ENCODE peak calls at places on chromosomes 12 and 14, in eight cellular contexts. X is IMR-90, U is MM.1S, S is H1, V is mesenchymal stem cell, L is fibroblast of lung, E is colonic mucosa, I is endothelial cell of umbilical vein. H is an unnamed sample. For H3K9me3 and H3K27me3, the result is how much of the 10 kb centered on the place peaks cover.

GRCh38 chr12:51183816-51184215 is 10.9 kb upstream of the TFCP2 start:
- DNase-seq in S (no peak), V (peak), E (peak), L (peak), U (no peak), I (no peak), X (peak), H (peak)

GRCh38 chr14:67335781-67336180 is 23.8 kb downstream of the ATP6V1D start:
- DNase-seq in U (no peak), S (no peak), I (peak), V (peak), X (peak), L (no peak), E (no peak), H (peak)

GRCh38 chr12:51020448-51021182 is 5.6 kb downstream of the SLC11A2 start:
- DNase-seq in I (no peak), V (no peak), S (no peak), X (no peak), U (no peak), E (no peak), L (no peak), H (no peak)

GRCh38 chr12:52865090-52865944 is 16.5 kb upstream of the KRT78 start:
- DNase-seq in S (no peak), E (peak), V (peak), X (peak), L (peak), U (no peak), I (peak), H (peak)

GRCh38 chr14:47863441-47863840 is 188.0 kb upstream of the MDGA2 start:
- DNase-seq in U (no peak), L (no peak), X (no peak), I (no peak), S (no peak), V (no peak), E (no peak), H (no peak)

GRCh38 chr14:35140718-35141581 is 18.6 kb downstream of the PRORP start:
- DNase-seq in E (no peak), S (no peak), L (peak), V (peak), U (peak), X (peak), I (peak), H (peak)

GRCh38 chr12:121223283-121223946 is 13.5 kb downstream of the P2RX4 start:
- DNase-seq in E (peak), X (no peak), S (no peak), V (no peak), I (no peak), U (no peak), L (no peak), H (no peak)

GRCh38 chr14:91144425-91145145 is 30.7 kb downstream of the DGLUCY start:
- DNase-seq in L (peak), S (no peak), E (no peak), X (peak), U (no peak), I (peak), V (peak), H (peak)

GRCh38 chr14:44873536-44873935 is 88.2 kb downstream of the KLHL28 start:
- DNase-seq in U (no peak), I (no peak), L (no peak), S (no peak), V (peak), E (no peak), X (no peak), H (no peak)

GRCh38 chr14:69543341-69544249 is 31.1 kb downstream of the CCDC177 start:
- DNase-seq in L (peak), U (no peak), E (peak), I (peak), X (peak), V (peak), S (no peak), H (peak)

GRCh38 chr12:95641299-95641947 is 90.1 kb upstream of the USP44 start:
- DNase-seq in I (no peak), S (no peak), E (no peak), X (no peak), U (no peak), V (no peak), L (no peak), H (no peak)

GRCh38 chr12:15682826-15683225 is 106.4 kb downstream of the EPS8 start:
- DNase-seq in L (peak), X (no peak), S (no peak), E (no peak), I (no peak), U (no peak), V (peak), H (peak)

GRCh38 chr12:1272132-1272531 is 281.1 kb downstream of the ERC1 start:
- DNase-seq in X (no peak), U (no peak), V (no peak), I (no peak), S (no peak), E (no peak), L (no peak), H (no peak)

GRCh38 chr14:57247283-57247682 is 21.4 kb downstream of the EXOC5 start:
- DNase-seq in V (no peak), L (peak), X (no peak), U (no peak), I (no peak), E (no peak), S (no peak), H (peak)

GRCh38 chr14:34781242-34781641 is 66.8 kb upstream of the CFL2 start:
- DNase-seq in L (peak), E (no peak), I (peak), S (no peak), V (peak), X (peak), U (no peak), H (peak)

GRCh38 chr12:109439181-109439580 is 37.9 kb downstream of the KCTD10 start:
- DNase-seq in U (no peak), E (no peak), L (no peak), X (no peak), I (no peak), S (no peak), V (no peak), H (no peak)

GRCh38 chr12:27870939-27871338 is 90.9 kb upstream of the MANSC4 start:
- DNase-seq in E (no peak), U (no peak), V (peak), I (no peak), X (peak), L (peak), S (no peak), H (peak)

GRCh38 chr12:98894412-98895085 is 249.5 kb downstream of the APAF1 start:
- DNase-seq in X (no peak), V (no peak), U (no peak), E (no peak), L (no peak), S (no peak), I (no peak), H (peak)

GRCh38 chr12:75774309-75775052 is 257.1 kb downstream of the PHLDA1 start:
- DNase-seq in X (no peak), S (no peak), V (peak), U (peak), E (no peak), L (peak), I (no peak), H (peak)

GRCh38 chr14:100065161-100065871 is at the start of gene EVL:
- DNase-seq in E (no peak), V (no peak), L (no peak), U (peak), I (peak), S (no peak), X (no peak), H (no peak)

GRCh38 chr14:100711493-100711892 is 15.2 kb upstream of the DLK1 start:
- DNase-seq in E (no peak), I (peak), U (no peak), S (no peak), X (no peak), V (peak), L (no peak), H (no peak)

GRCh38 chr12:68474467-68475204 is 136.1 kb upstream of the RAP1B start:
- DNase-seq in X (no peak), S (no peak), U (no peak), V (no peak), E (no peak), I (no peak), L (no peak), H (no peak)

GRCh38 chr14:44283836-44284235 is 223.2 kb downstream of the FSCB start:
- DNase-seq in E (no peak), L (no peak), X (no peak), S (no peak), U (no peak), I (no peak), V (no peak), H (no peak)

GRCh38 chr12:112170376-112170775 is 45.0 kb downstream of the TRAFD1 start:
- DNase-seq in X (no peak), E (no peak), U (no peak), I (no peak), V (no peak), L (no peak), S (no peak), H (peak)

GRCh38 chr14:51395361-51395849 is 155.4 kb downstream of the TMX1 start:
- DNase-seq in U (no peak), E (no peak), I (peak), L (peak), V (peak), X (peak), S (no peak), H (peak)

GRCh38 chr14:102930138-102930752 is 7.8 kb downstream of the AMN start:
- DNase-seq in V (no peak), L (no peak), I (no peak), X (no peak), E (no peak), U (no peak), S (no peak), H (peak)

GRCh38 chr12:52523825-52524224 is 3.6 kb upstream of the KRT5 start:
- DNase-seq in U (no peak), L (no peak), S (no peak), V (no peak), E (no peak), I (no peak), X (no peak), H (no peak)

GRCh38 chr14:52338282-52338681 is 24.2 kb downstream of the PTGER2 start:
- DNase-seq in S (no peak), E (peak), L (peak), X (peak), U (no peak), V (peak), I (peak), H (peak)

GRCh38 chr12:59030415-59030814 is 110.1 kb upstream of the LRIG3 start:
- DNase-seq in X (no peak), E (peak), L (no peak), V (no peak), I (no peak), U (no peak), S (no peak), H (no peak)

GRCh38 chr12:17342381-17342961 is 736.5 kb upstream of the LMO3 start:
- DNase-seq in X (no peak), L (no peak), U (no peak), E (no peak), I (no peak), V (no peak), S (no peak), H (no peak)

GRCh38 chr12:133108150-133108549 is 21.9 kb downstream of the ZNF891 start:
- DNase-seq in L (no peak), S (no peak), X (no peak), V (no peak), U (no peak), I (no peak), E (no peak), H (no peak)

GRCh38 chr12:133107121-133107520 is 23.0 kb downstream of the ZNF891 start:
- DNase-seq in V (no peak), E (no peak), S (no peak), L (no peak), U (no peak), I (no peak), X (no peak), H (no peak)

GRCh38 chr12:133105620-133106019 is 24.5 kb downstream of the ZNF891 start:
- DNase-seq in V (peak), E (no peak), L (no peak), X (no peak), U (no peak), I (peak), S (no peak), H (no peak)

GRCh38 chr12:133106253-133106652 is 23.8 kb downstream of the ZNF891 start:
- DNase-seq in L (peak), E (no peak), I (peak), V (peak), X (no peak), S (no peak), U (no peak), H (peak)
- H3K9me3 ChIP-seq in L (under half), E (under half), I (under half), V (half or more), X (half or more), S (half or more), U (under half), H (half or more)

DNA sequence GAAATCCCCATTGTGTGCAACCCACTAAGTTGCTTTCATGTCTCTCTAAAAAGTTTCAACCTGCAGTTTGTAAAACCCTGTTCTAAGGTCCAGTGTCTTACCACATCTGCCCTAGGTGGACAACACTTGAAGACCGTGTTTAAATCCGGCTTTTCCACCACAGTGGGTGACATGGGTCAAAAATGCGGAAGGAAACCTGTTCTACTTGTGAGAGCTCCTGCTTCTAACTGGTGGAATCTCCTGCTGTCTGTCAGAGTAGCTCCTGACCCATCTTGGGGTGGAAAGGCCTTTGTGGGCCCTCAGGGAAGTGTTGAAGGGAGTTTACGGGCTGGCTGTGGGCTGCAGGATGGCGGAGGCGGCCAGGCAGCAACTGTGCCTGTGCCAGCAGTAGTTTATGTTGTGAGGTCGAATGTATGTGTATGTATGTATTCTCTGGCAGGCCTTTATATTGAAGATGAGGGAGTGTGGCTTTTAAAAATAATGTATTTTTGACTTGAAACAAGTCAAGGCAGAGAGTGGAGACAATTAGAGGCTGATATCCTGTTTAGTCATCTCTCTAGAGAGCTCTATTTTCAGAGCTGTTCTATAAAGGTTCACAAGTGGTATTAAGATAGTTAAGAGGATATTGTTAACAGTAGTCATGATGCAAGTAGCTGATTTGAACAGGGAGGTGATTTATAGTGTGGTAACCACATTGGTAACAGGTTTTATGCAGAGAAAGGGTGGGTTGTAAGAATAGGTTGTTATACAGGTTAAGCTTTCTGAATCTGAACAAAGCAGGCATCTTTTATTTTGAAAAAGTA is 67.0 kb downstream of the PRKCH start:
- DNase-seq in E (no peak), U (no peak), I (peak), X (no peak), L (peak), S (no peak), V (peak), H (peak)
- H3K9ac ChIP-seq in E (no peak), U (no peak), I (no peak), X (no peak), L (no peak), S (no peak), V (peak), H (no peak)

GRCh38 chr12:53944907-53945847 is 6.5 kb downstream of the HOXC13 start:
- DNase-seq in I (no peak), S (no peak), X (no peak), E (no peak), L (no peak), V (no peak), U (no peak), H (no peak)
- H3K27me3 ChIP-seq in I (half or more), S (half or more), X (half or more), E (half or more), L (half or more), V (half or more), U (half or more), H (half or more)

DNA sequence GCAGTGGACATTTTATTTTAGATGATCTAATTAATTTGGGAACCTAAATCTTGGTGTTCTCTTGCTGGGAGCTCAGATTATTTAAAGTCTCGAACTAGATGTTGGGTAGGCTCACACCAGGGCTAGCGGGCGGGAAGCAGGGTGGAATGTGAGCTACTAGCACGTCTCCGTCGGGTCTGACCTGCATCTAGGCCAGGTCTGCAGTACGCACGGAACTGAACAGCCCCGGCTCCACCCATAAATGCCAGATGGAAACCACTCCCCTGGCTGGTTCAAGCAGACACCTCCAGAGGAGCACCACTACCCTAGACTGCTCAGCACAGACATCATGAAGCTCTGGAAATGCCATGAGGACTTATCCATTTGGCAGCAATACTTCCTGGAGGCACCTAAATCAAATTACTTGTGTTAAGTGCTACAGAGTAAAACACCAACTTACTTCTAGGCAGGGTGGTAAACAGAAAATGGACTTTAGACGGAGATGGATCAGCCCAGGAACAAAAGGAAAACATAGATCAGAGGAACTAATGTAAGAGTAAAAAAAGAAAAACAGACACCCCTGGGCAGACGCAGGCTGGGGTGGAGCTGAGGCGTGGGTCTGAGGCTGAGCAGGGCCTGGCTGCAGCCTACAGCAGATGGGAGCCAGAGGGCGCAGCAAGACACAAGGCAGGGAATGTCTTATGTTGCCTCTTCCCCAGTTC is 10.2 kb downstream of the ZNF605 start:
- DNase-seq in V (no peak), U (no peak), X (no peak), L (no peak), I (no peak), E (no peak), S (no peak), H (no peak)
- H3K9me3 ChIP-seq in V (half or more), U (under half), X (half or more), L (under half), I (under half), E (under half), S (half or more), H (half or more)

DNA sequence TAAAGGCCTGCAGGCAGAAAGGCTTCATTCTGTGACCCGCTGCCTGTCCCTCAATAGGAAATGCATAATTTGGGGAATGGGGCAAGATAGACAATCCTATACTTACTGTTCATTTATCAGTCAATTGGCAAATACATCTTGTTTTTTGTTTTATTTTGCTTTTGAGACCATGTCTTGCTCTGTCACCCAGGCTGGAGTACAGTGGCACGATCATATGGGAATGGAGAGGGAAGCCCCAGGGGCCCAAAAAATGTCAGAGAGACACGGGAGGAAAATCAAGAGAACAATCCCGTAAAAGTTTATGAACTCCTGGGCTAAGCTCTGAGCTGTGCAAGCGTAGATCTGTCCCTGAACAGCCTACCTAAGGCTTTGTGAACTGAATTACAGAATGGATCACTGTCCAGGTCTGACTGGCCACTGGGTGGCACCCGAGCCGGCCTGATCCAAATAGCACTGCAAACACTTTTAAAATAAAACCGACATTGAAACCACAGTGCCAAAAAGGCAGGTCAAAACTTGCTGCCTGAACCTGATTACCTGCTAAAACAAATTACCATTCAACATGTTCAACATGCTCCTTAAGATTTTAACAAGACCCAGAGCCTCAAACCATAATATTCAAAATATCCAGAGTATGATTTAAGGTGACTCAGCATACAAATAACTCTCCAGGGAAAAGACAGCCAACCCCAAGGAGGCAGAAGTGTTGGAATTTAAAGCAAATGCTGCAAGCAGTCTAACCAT is 11.8 kb downstream of the COPS7A start:
- DNase-seq in I (peak), E (peak), U (peak), V (peak), L (peak), S (no peak), X (peak), H (peak)
- H3K9ac ChIP-seq in I (no peak), E (no peak), U (peak), V (peak), L (no peak), S (no peak), X (no peak), H (peak)

GRCh38 chr14:20682127-20682434 is 2.3 kb upstream of the RNASE4 start:
- DNase-seq in V (no peak), L (no peak), S (no peak), U (no peak), I (no peak), E (peak), X (no peak), H (no peak)
- H3K27me3 ChIP-seq in V (under half), L (under half), S (under half), U (under half), I (under half), E (under half), X (under half), H (under half)

DNA sequence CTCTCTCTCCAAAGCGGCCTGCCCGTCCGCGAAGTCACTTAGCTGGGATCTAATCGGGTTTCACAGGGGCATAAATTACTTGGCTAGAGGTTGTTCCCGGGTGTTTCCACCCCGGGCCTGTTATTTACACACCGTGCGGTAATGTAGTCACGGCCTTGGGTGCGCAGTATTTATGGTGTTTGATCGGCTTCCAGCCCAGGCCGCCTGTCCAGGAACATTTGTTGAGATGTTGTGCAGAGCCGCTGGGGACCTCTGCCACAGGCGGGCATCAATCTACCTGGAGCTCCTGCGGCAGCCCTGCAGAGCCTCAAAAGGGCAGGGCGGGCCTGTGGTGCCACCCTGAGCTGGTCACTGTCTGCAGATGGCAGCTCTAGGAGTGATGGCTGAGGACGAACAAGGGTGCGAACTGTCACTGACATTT is 91.2 kb downstream of the KIF26A start:
- DNase-seq in E (peak), V (no peak), U (no peak), X (no peak), I (no peak), L (no peak), S (no peak), H (no peak)
- H3K9me3 ChIP-seq in E (under half), V (under half), U (under half), X (half or more), I (under half), L (under half), S (under half), H (under half)

GRCh38 chr12:7512528-7512927 is 9.0 kb upstream of the CD163 start:
- DNase-seq in S (no peak), X (peak), V (peak), L (peak), E (no peak), I (no peak), U (no peak), H (peak)
- H3K9ac ChIP-seq in S (no peak), X (no peak), V (no peak), L (no peak), E (no peak), I (no peak), U (no peak), H (peak)